ENCODE peak calls at places on chromosomes 4 and X, in seven cellular contexts. One of them, this sample, is unnamed.

GRCh38 chrX:95076449-95076848 is 1402.4 kb downstream of the FAM133A start:
- DNase-seq in HCEC 1CT: peak; percentile 63
- DNase-seq in glutamatergic neuron: no peak
- DNase-seq in fibroblast of the aortic adventitia: peak; percentile 51
- DNase-seq in breast epithelium: no peak
- DNase-seq in stomach: no peak
- DNase-seq in activated CD4-positive, alpha-beta T cell treated with anti-CD3 and anti-CD28 coated beads, Interleukin-2, amount 10 ng/mL, durations not matched to agents 7 days and 5 days: no peak
- DNase-seq in this sample: peak; percentile 49

GRCh38 chr4:985123-985830 is 1.6 kb upstream of the IDUA start:
- DNase-seq in HCEC 1CT: no peak
- DNase-seq in glutamatergic neuron: no peak
- DNase-seq in fibroblast of the aortic adventitia: no peak
- DNase-seq in breast epithelium: no peak
- DNase-seq in stomach: peak; percentile 88
- DNase-seq in activated CD4-positive, alpha-beta T cell treated with anti-CD3 and anti-CD28 coated beads, Interleukin-2, amount 10 ng/mL, durations not matched to agents 7 days and 5 days: peak; percentile 67
- DNase-seq in this sample: peak; percentile 9

GRCh38 chrX:103783971-103784370 is 7.3 kb downstream of the PLP1 start:
- DNase-seq in HCEC 1CT: no peak
- DNase-seq in glutamatergic neuron: no peak
- DNase-seq in fibroblast of the aortic adventitia: no peak
- DNase-seq in breast epithelium: no peak
- DNase-seq in stomach: no peak
- DNase-seq in activated CD4-positive, alpha-beta T cell treated with anti-CD3 and anti-CD28 coated beads, Interleukin-2, amount 10 ng/mL, durations not matched to agents 7 days and 5 days: no peak
- DNase-seq in this sample: peak; percentile 43

GRCh38 chr4:163330828-163331628 is 1.4 kb downstream of the NPY1R start:
- DNase-seq in HCEC 1CT: no peak
- DNase-seq in glutamatergic neuron: peak; percentile 20
- DNase-seq in fibroblast of the aortic adventitia: no peak
- DNase-seq in breast epithelium: no peak
- DNase-seq in stomach: no peak
- DNase-seq in activated CD4-positive, alpha-beta T cell treated with anti-CD3 and anti-CD28 coated beads, Interleukin-2, amount 10 ng/mL, durations not matched to agents 7 days and 5 days: no peak
- DNase-seq in this sample: no peak

GRCh38 chr4:8221476-8221875 is 22.4 kb downstream of the SH3TC1 start:
- DNase-seq in HCEC 1CT: no peak
- DNase-seq in glutamatergic neuron: no peak
- DNase-seq in fibroblast of the aortic adventitia: peak; percentile 70
- DNase-seq in breast epithelium: no peak
- DNase-seq in stomach: no peak
- DNase-seq in activated CD4-positive, alpha-beta T cell treated with anti-CD3 and anti-CD28 coated beads, Interleukin-2, amount 10 ng/mL, durations not matched to agents 7 days and 5 days: no peak
- DNase-seq in this sample: peak; percentile 77

GRCh38 chr4:22483551-22483981 is 32.3 kb downstream of the ADGRA3 start:
- DNase-seq in HCEC 1CT: peak; percentile 86
- DNase-seq in glutamatergic neuron: no peak
- DNase-seq in fibroblast of the aortic adventitia: peak; percentile 74
- DNase-seq in breast epithelium: no peak
- DNase-seq in stomach: no peak
- DNase-seq in activated CD4-positive, alpha-beta T cell treated with anti-CD3 and anti-CD28 coated beads, Interleukin-2, amount 10 ng/mL, durations not matched to agents 7 days and 5 days: no peak
- DNase-seq in this sample: peak; percentile 76

GRCh38 chr4:73705056-73705432 is 35.3 kb upstream of the CXCL8 start:
- DNase-seq in HCEC 1CT: peak; percentile 62
- DNase-seq in glutamatergic neuron: no peak
- DNase-seq in fibroblast of the aortic adventitia: peak; percentile 58
- DNase-seq in breast epithelium: no peak
- DNase-seq in stomach: no peak
- DNase-seq in activated CD4-positive, alpha-beta T cell treated with anti-CD3 and anti-CD28 coated beads, Interleukin-2, amount 10 ng/mL, durations not matched to agents 7 days and 5 days: no peak
- DNase-seq in this sample: peak; percentile 91

GRCh38 chr4:28362169-28362568 is 1501.5 kb downstream of the STIM2 start:
- DNase-seq in HCEC 1CT: no peak
- DNase-seq in glutamatergic neuron: no peak
- DNase-seq in fibroblast of the aortic adventitia: no peak
- DNase-seq in breast epithelium: no peak
- DNase-seq in stomach: no peak
- DNase-seq in activated CD4-positive, alpha-beta T cell treated with anti-CD3 and anti-CD28 coated beads, Interleukin-2, amount 10 ng/mL, durations not matched to agents 7 days and 5 days: no peak
- DNase-seq in this sample: no peak

GRCh38 chrX:153700967-153701366 is 13.2 kb downstream of the SLC6A8 start:
- DNase-seq in HCEC 1CT: no peak
- DNase-seq in glutamatergic neuron: no peak
- DNase-seq in fibroblast of the aortic adventitia: no peak
- DNase-seq in breast epithelium: no peak
- DNase-seq in stomach: no peak
- DNase-seq in activated CD4-positive, alpha-beta T cell treated with anti-CD3 and anti-CD28 coated beads, Interleukin-2, amount 10 ng/mL, durations not matched to agents 7 days and 5 days: no peak
- DNase-seq in this sample: no peak

GRCh38 chr4:112523764-112524505 is 8.0 kb upstream of the NEUROG2 start:
- DNase-seq in HCEC 1CT: no peak
- DNase-seq in glutamatergic neuron: peak; percentile 90
- DNase-seq in fibroblast of the aortic adventitia: no peak
- DNase-seq in breast epithelium: no peak
- DNase-seq in stomach: peak; percentile 60
- DNase-seq in activated CD4-positive, alpha-beta T cell treated with anti-CD3 and anti-CD28 coated beads, Interleukin-2, amount 10 ng/mL, durations not matched to agents 7 days and 5 days: peak; percentile 72
- DNase-seq in this sample: peak; percentile 26

GRCh38 chrX:43845776-43846175 is 36.5 kb downstream of the MAOB start:
- DNase-seq in HCEC 1CT: no peak
- DNase-seq in glutamatergic neuron: no peak
- DNase-seq in fibroblast of the aortic adventitia: no peak
- DNase-seq in breast epithelium: no peak
- DNase-seq in stomach: no peak
- DNase-seq in activated CD4-positive, alpha-beta T cell treated with anti-CD3 and anti-CD28 coated beads, Interleukin-2, amount 10 ng/mL, durations not matched to agents 7 days and 5 days: no peak
- DNase-seq in this sample: no peak

GRCh38 chr4:106985830-106986229 is 50.3 kb downstream of the DKK2 start:
- DNase-seq in HCEC 1CT: peak; percentile 22
- DNase-seq in glutamatergic neuron: no peak
- DNase-seq in fibroblast of the aortic adventitia: no peak
- DNase-seq in breast epithelium: no peak
- DNase-seq in stomach: no peak
- DNase-seq in activated CD4-positive, alpha-beta T cell treated with anti-CD3 and anti-CD28 coated beads, Interleukin-2, amount 10 ng/mL, durations not matched to agents 7 days and 5 days: no peak
- DNase-seq in this sample: no peak

GRCh38 chrX:42943051-42943450 is 165.1 kb upstream of the PPP1R2C start:
- DNase-seq in HCEC 1CT: no peak
- DNase-seq in glutamatergic neuron: no peak
- DNase-seq in fibroblast of the aortic adventitia: no peak
- DNase-seq in breast epithelium: no peak
- DNase-seq in stomach: no peak
- DNase-seq in activated CD4-positive, alpha-beta T cell treated with anti-CD3 and anti-CD28 coated beads, Interleukin-2, amount 10 ng/mL, durations not matched to agents 7 days and 5 days: peak; percentile 20
- DNase-seq in this sample: no peak

GRCh38 chr4:13542577-13543042 is 1.7 kb downstream of the NKX3-2 start:
- DNase-seq in HCEC 1CT: no peak
- DNase-seq in glutamatergic neuron: no peak
- DNase-seq in fibroblast of the aortic adventitia: no peak
- DNase-seq in breast epithelium: no peak
- DNase-seq in stomach: no peak
- DNase-seq in activated CD4-positive, alpha-beta T cell treated with anti-CD3 and anti-CD28 coated beads, Interleukin-2, amount 10 ng/mL, durations not matched to agents 7 days and 5 days: no peak
- DNase-seq in this sample: no peak

GRCh38 chr4:29588615-29589014 is 1131.6 kb upstream of the PCDH7 start:
- DNase-seq in HCEC 1CT: no peak
- DNase-seq in glutamatergic neuron: no peak
- DNase-seq in fibroblast of the aortic adventitia: no peak
- DNase-seq in breast epithelium: no peak
- DNase-seq in stomach: no peak
- DNase-seq in activated CD4-positive, alpha-beta T cell treated with anti-CD3 and anti-CD28 coated beads, Interleukin-2, amount 10 ng/mL, durations not matched to agents 7 days and 5 days: no peak
- DNase-seq in this sample: no peak

This sample was measured in cardiac fibroblast.